ENCODE peak calls at places on chromosomes 1 and 21, in five cellular contexts. S, W, E, A and G are unnamed samples.

GRCh38 chr1:9228589-9228988 is 6.0 kb upstream of the H6PD start:
- DNase-seq in S (no peak), W (no peak), E (no peak), A (no peak), G (no peak)

GRCh38 chr1:190633488-190633887 is 155.8 kb upstream of the BRINP3 start:
- DNase-seq in S (no peak), W (no peak), E (no peak), A (no peak), G (no peak)

GRCh38 chr1:21318714-21319159 is 28.5 kb upstream of the ECE1 start:
- DNase-seq in S (peak; percentile 95), W (no peak), E (peak; percentile 94), A (peak; percentile 100), G (no peak)

GRCh38 chr1:30719406-30720270 is 3.7 kb downstream of the MATN1 start:
- DNase-seq in S (no peak), W (peak; percentile 92), E (no peak), A (peak; percentile 53), G (peak; percentile 5)

GRCh38 chr1:21236178-21236577 is 54.1 kb downstream of the ECE1 start:
- DNase-seq in S (no peak), W (no peak), E (no peak), A (no peak), G (no peak)

GRCh38 chr1:70038025-70038424 is 167.4 kb downstream of the LRRC40 start:
- DNase-seq in S (no peak), W (no peak), E (peak; percentile 60), A (no peak), G (no peak)

GRCh38 chr1:6490181-6491075 is 1.0 kb downstream of the PLEKHG5 start:
- DNase-seq in S (peak; percentile 62), W (peak; percentile 74), E (peak; percentile 62), A (peak; percentile 61), G (peak; percentile 35)

GRCh38 chr1:84634536-84635205 is 55.6 kb downstream of the SSX2IP start:
- DNase-seq in S (no peak), W (no peak), E (no peak), A (no peak), G (no peak)

GRCh38 chr1:215188302-215188950 is 105.9 kb downstream of the KCNK2 start:
- DNase-seq in S (no peak), W (no peak), E (no peak), A (no peak), G (no peak)

GRCh38 chr21:25862596-25862995 is 127.8 kb downstream of the GABPA start:
- DNase-seq in S (no peak), W (peak; percentile 55), E (peak; percentile 15), A (no peak), G (no peak)

GRCh38 chr1:204435246-204435885 is 23.7 kb upstream of the PPP1R15B start:
- DNase-seq in S (no peak), W (no peak), E (no peak), A (no peak), G (no peak)

GRCh38 chr1:42963378-42964005 is 4.8 kb upstream of the SLC2A1 start:
- DNase-seq in S (no peak), W (peak; percentile 98), E (peak; percentile 63), A (no peak), G (no peak)

GRCh38 chr1:22529901-22530621 is 33.2 kb upstream of the EPHA8 start:
- DNase-seq in S (no peak), W (no peak), E (no peak), A (peak; percentile 75), G (no peak)

GRCh38 chr1:28517649-28517999 is 11.8 kb downstream of the RCC1 start:
- DNase-seq in S (no peak), W (peak; percentile 52), E (no peak), A (no peak), G (no peak)

GRCh38 chr1:83769072-83769471 is 229.9 kb downstream of the TTLL7 start:
- DNase-seq in S (no peak), W (no peak), E (no peak), A (no peak), G (no peak)

GRCh38 chr1:232142403-232143314 is 487.3 kb downstream of the SIPA1L2 start:
- DNase-seq in S (peak; percentile 33), W (no peak), E (peak; percentile 64), A (peak; percentile 39), G (no peak)

GRCh38 chr1:147509786-147510360 is 31.4 kb upstream of the BCL9 start:
- DNase-seq in S (peak; percentile 54), W (no peak), E (no peak), A (peak; percentile 61), G (no peak)

GRCh38 chr1:25140073-25140797 is 92.1 kb downstream of the SYF2 start:
- DNase-seq in S (no peak), W (no peak), E (no peak), A (no peak), G (no peak)

GRCh38 chr1:244068563-244068962 is 17.5 kb downstream of the ZBTB18 start:
- DNase-seq in S (no peak), W (no peak), E (no peak), A (no peak), G (no peak)

GRCh38 chr1:53375440-53375839 is 47.6 kb upstream of the LRP8 start:
- DNase-seq in S (no peak), W (no peak), E (no peak), A (no peak), G (no peak)

GRCh38 chr1:99704356-99704816 is 58.5 kb downstream of the PALMD start:
- DNase-seq in S (peak; percentile 30), W (peak; percentile 50), E (no peak), A (no peak), G (no peak)

GRCh38 chr1:93607814-93608187 is 73.8 kb downstream of the BCAR3 start:
- DNase-seq in S (no peak), W (no peak), E (peak; percentile 56), A (no peak), G (no peak)
- H3K27ac ChIP-seq in S (peak overlapping the region; percentile 61), W (no peak overlapping the region), E (peak overlapping the region; percentile 52), A (no peak overlapping the region), G (no peak overlapping the region)

DNA sequence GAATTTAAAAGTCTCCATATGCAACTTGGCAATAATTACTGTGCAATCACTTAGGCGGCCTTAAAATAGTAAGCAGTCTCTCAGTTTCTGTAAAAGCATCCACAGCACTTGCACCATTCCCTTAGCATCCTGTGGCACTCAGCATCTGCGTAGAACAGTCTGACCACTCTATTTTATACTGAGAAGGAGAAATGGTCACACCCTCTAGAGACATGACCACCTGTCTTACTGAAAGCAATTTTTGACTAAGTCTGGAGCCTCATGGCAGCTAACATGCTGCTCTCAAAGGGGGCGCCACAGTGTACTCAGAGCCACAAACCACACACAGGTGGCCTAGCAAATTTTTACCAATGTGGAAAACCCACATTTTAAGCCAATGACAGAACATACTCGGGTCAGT is 62.0 kb downstream of the KCNK1 start:
- DNase-seq in S (no peak), W (peak; percentile 62), E (no peak), A (no peak), G (no peak)
- TF ChIP-seq CTCF in S (no peak), W (peak; percentile 51), E (no peak), A (no peak), G (no peak)

GRCh38 chr21:41888749-41889376 is 9.7 kb upstream of the PRDM15 start:
- DNase-seq in S (no peak), W (no peak), E (no peak), A (no peak), G (no peak)

GRCh38 chr21:41891132-41891531 is 12.0 kb upstream of the PRDM15 start:
- DNase-seq in S (no peak), W (no peak), E (no peak), A (no peak), G (no peak)

GRCh38 chr21:41892726-41893125 is 13.6 kb upstream of the PRDM15 start:
- DNase-seq in S (no peak), W (no peak), E (no peak), A (no peak), G (no peak)

GRCh38 chr21:41887682-41888081 is 8.5 kb upstream of the PRDM15 start:
- DNase-seq in S (no peak), W (no peak), E (no peak), A (no peak), G (no peak)

DNA sequence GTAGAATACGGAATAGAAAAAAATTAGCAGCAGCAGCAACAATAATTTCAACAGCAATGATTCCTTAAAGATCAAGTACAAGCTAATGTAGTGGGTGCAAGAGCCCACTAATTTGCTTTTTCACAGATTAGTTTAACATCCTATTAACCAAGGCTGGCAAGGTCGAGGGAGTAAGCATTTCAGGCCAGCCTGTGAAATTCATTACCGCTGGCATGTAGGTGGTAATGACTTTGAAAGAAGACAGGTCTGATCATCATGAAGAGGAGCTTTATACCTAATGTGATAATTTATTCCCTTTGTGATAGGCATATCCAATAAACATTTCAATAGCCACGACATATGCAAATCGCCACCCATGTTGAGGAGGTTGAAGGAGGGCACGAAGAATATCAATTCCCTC is 11.2 kb upstream of the PRDM15 start:
- DNase-seq in S (no peak), W (no peak), E (no peak), A (no peak), G (no peak)
- H3K27ac ChIP-seq in S (no peak overlapping the region), W (no peak overlapping the region), E (no peak overlapping the region), A (no peak overlapping the region), G (no peak overlapping the region)

GRCh38 chr1:54886724-54887664 is at the start of gene DHCR24:
- DNase-seq in S (peak; percentile 92), W (peak; percentile 93), E (peak; percentile 70), A (peak; percentile 57), G (peak; percentile 58)
- TF ChIP-seq CTCF in S (no peak), W (no peak), E (peak; percentile 1), A (no peak), G (no peak)

DNA sequence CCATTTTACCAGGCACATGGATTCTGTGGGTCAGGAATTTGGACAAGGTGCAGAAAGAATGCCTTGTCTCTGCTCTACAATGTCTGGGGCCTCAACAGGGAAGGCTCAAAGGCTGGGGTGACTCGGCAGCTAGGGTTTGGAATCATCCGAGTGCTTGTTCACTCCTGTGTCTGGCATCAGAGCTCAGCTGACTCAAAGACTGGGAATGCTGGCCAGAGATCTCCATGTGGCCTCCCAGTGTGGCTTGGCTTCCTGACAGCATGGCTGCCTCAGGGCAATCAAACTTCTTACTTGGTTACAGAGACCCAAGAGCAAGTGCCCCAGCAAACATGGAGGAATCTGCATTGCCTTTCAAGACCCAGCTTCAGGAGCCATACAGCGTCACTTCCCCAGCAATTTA is 110.5 kb downstream of the TOMM20 start:
- DNase-seq in S (no peak), W (no peak), E (peak; percentile 98), A (no peak), G (no peak)
- H3K27ac ChIP-seq in S (no peak overlapping the region), W (no peak overlapping the region), E (peak overlapping the region; percentile 90), A (no peak overlapping the region), G (no peak overlapping the region)

DNA sequence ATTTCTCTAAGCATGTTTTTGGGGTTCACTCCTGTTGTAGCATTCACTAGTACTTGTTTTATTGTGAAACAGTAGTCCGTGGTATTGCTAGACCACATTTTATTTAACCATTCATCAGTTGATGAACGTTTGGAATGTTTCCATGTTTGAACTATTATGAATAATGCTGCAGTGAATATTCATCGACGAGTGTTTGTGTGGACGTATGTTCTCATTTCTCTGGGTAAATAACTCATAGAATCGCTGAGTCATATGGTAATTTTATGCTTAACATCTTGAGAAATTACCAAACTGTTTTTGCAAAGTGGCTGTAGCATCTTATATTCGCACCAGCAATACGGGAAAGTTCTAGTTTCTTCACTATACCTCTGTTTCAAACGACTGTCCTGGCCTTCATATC is 28.0 kb upstream of the KAZN start:
- DNase-seq in S (no peak), W (no peak), E (no peak), A (no peak), G (no peak)
- TF ChIP-seq CTCF in S (no peak), W (no peak), E (no peak), A (no peak), G (no peak)

GRCh38 chr1:201750934-201751333 is 78.0 kb upstream of the IPO9 start:
- DNase-seq in S (no peak), W (no peak), E (peak; percentile 80), A (no peak), G (no peak)
- H3K27ac ChIP-seq in S (no peak overlapping the region), W (no peak overlapping the region), E (peak overlapping the region; percentile 93), A (no peak overlapping the region), G (no peak overlapping the region)